ENCODE peak calls at places on chromosome 16, in nine cellular contexts. N is foreskin fibroblast; O is heart right ventricle; S is C1 segment of cervical spinal cord; V is mucosa of descending colon; R is HAP-1; F is activated T-helper 2 cell treated with anti-CD3 and anti-CD28 coated beads, Interferon-gamma antibody, Interleukin-2, Interleukin-4, amounts not matched to agents 10 μg/mL and 5 μg/mL and 100 μg/mL, durations not matched to agents 14 hours and 24 hours and 36 hours; U is endothelial cell; I is stimulated activated naive CD4-positive, alpha-beta T cell treated with Interleukin-2 at 50 U/mL for 16 hours. D is an unnamed sample.

GRCh38 chr16:53626161-53626560 is 77.5 kb downstream of the RPGRIP1L start:
- DNase-seq in N (no peak), O (no peak), S (no peak), V (no peak), R (no peak), F (no peak), U (no peak), I (no peak), D (no peak)

GRCh38 chr16:68843482-68844210 is at the start of gene TANGO6:
- DNase-seq in N (peak; percentile 90), O (peak; percentile 88), S (peak; percentile 47), V (peak; percentile 91), R (peak; percentile 86), F (peak; percentile 87), U (peak; percentile 78), I (peak; percentile 95), D (peak; percentile 78)

GRCh38 chr16:78045865-78046581 is 23.7 kb downstream of the CLEC3A start:
- DNase-seq in N (peak; percentile 3), O (peak; percentile 71), S (no peak), V (peak; percentile 69), R (peak; percentile 19), F (peak; percentile 47), U (peak; percentile 99), I (no peak), D (peak; percentile 25)

GRCh38 chr16:53457670-53458069 is 23.4 kb downstream of the RBL2 start:
- DNase-seq in N (no peak), O (no peak), S (no peak), V (no peak), R (no peak), F (peak; percentile 81), U (no peak), I (peak; percentile 46), D (peak; percentile 69)

GRCh38 chr16:57376313-57376818 is 4.1 kb downstream of the CX3CL1 start:
- DNase-seq in N (no peak), O (no peak), S (no peak), V (no peak), R (no peak), F (no peak), U (no peak), I (no peak), D (no peak)

GRCh38 chr16:11561856-11562255 is 24.9 kb downstream of the LITAF start:
- DNase-seq in N (no peak), O (no peak), S (no peak), V (no peak), R (no peak), F (no peak), U (no peak), I (no peak), D (no peak)

GRCh38 chr16:85782476-85782875 is 16.9 kb downstream of the EMC8 start:
- DNase-seq in N (peak; percentile 52), O (no peak), S (no peak), V (no peak), R (no peak), F (no peak), U (no peak), I (no peak), D (no peak)

GRCh38 chr16:8798174-8798527 is 512 bp downstream of the PMM2 start:
- DNase-seq in N (peak; percentile 63), O (no peak), S (no peak), V (no peak), R (no peak), F (no peak), U (no peak), I (no peak), D (peak; percentile 41)

GRCh38 chr16:22751104-22751667 is 62.8 kb upstream of the HS3ST2 start:
- DNase-seq in N (peak; percentile 11), O (no peak), S (no peak), V (no peak), R (no peak), F (no peak), U (no peak), I (no peak), D (no peak)

GRCh38 chr16:86443508-86444130 is 66.7 kb upstream of the FOXF1 start:
- DNase-seq in N (no peak), O (no peak), S (no peak), V (no peak), R (no peak), F (no peak), U (no peak), I (no peak), D (no peak)

GRCh38 chr16:70740919-70741778 is 55.3 kb upstream of the MTSS2 start:
- DNase-seq in N (peak; percentile 96), O (no peak), S (no peak), V (no peak), R (no peak), F (no peak), U (no peak), I (no peak), D (no peak)

GRCh38 chr16:84502581-84502980 is 1.9 kb downstream of the MEAK7 start:
- DNase-seq in N (peak; percentile 42), O (no peak), S (no peak), V (no peak), R (no peak), F (no peak), U (no peak), I (no peak), D (no peak)

D was measured in small intestine.